ENCODE peak calls at places on chromosomes 1 and 21, in seven cellular contexts. One of them, this sample, is unnamed.
A peak's percentile ranks its signal among the peaks of the same experiment; 100 is the strongest.

GRCh38 chr1:164635074-164635783 is 76.2 kb downstream of the PBX1 start:
- DNase-seq in Peyer's patch: no peak
- DNase-seq in Caco-2: no peak
- DNase-seq in transverse colon: no peak
- DNase-seq in suprapubic skin: no peak
- DNase-seq in fibroblast of lung: no peak
- DNase-seq in tibial artery: no peak
- DNase-seq in this sample: no peak

GRCh38 chr1:6472391-6472790 is 6.4 kb upstream of the TNFRSF25 start:
- DNase-seq in suprapubic skin: no peak
- DNase-seq in Caco-2: no peak
- DNase-seq in Peyer's patch: peak; percentile 80
- DNase-seq in tibial artery: no peak
- DNase-seq in transverse colon: no peak
- DNase-seq in fibroblast of lung: no peak
- DNase-seq in this sample: no peak

GRCh38 chr21:32463889-32464300 is 51.4 kb downstream of the EVA1C start:
- DNase-seq in suprapubic skin: no peak
- DNase-seq in transverse colon: no peak
- DNase-seq in Caco-2: no peak
- DNase-seq in Peyer's patch: no peak
- DNase-seq in tibial artery: no peak
- DNase-seq in fibroblast of lung: peak; percentile 90
- DNase-seq in this sample: peak; percentile 54

GRCh38 chr1:76843821-76844448 is 23.3 kb upstream of the ST6GALNAC5 start:
- DNase-seq in transverse colon: no peak
- DNase-seq in tibial artery: no peak
- DNase-seq in fibroblast of lung: no peak
- DNase-seq in suprapubic skin: no peak
- DNase-seq in Caco-2: no peak
- DNase-seq in Peyer's patch: no peak
- DNase-seq in this sample: no peak

GRCh38 chr1:31828926-31829690 is 13.3 kb upstream of the SPOCD1 start:
- DNase-seq in suprapubic skin: peak; percentile 49
- DNase-seq in transverse colon: no peak
- DNase-seq in Caco-2: no peak
- DNase-seq in fibroblast of lung: no peak
- DNase-seq in Peyer's patch: no peak
- DNase-seq in tibial artery: no peak
- DNase-seq in this sample: no peak

GRCh38 chr1:224340711-224341384 is 10.9 kb upstream of the NVL start:
- DNase-seq in fibroblast of lung: peak; percentile 3
- DNase-seq in Peyer's patch: peak; percentile 60
- DNase-seq in transverse colon: peak; percentile 36
- DNase-seq in tibial artery: no peak
- DNase-seq in suprapubic skin: no peak
- DNase-seq in Caco-2: no peak
- DNase-seq in this sample: no peak

GRCh38 chr1:36835017-36835695 is 199.2 kb downstream of the GRIK3 start:
- DNase-seq in Peyer's patch: no peak
- DNase-seq in tibial artery: no peak
- DNase-seq in Caco-2: no peak
- DNase-seq in suprapubic skin: no peak
- DNase-seq in fibroblast of lung: no peak
- DNase-seq in transverse colon: no peak
- DNase-seq in this sample: no peak

GRCh38 chr1:207672525-207673130 is 27.7 kb downstream of the CR1L start:
- DNase-seq in Caco-2: no peak
- DNase-seq in suprapubic skin: no peak
- DNase-seq in fibroblast of lung: peak; percentile 57
- DNase-seq in Peyer's patch: no peak
- DNase-seq in tibial artery: no peak
- DNase-seq in transverse colon: peak; percentile 25
- DNase-seq in this sample: peak; percentile 31

GRCh38 chr1:225817611-225818061 is 7.7 kb downstream of the EPHX1 start:
- DNase-seq in Peyer's patch: peak; percentile 79
- DNase-seq in fibroblast of lung: peak; percentile 95
- DNase-seq in transverse colon: peak; percentile 88
- DNase-seq in suprapubic skin: no peak
- DNase-seq in Caco-2: no peak
- DNase-seq in tibial artery: peak; percentile 96
- DNase-seq in this sample: peak; percentile 75
- H3K4me1 ChIP-seq in Peyer's patch: peaks cover 11% of the 10 kb centered on the region
- H3K4me1 ChIP-seq in fibroblast of lung: peaks cover 20% of the 10 kb centered on the region
- H3K4me1 ChIP-seq in transverse colon: peaks cover 66% of the 10 kb centered on the region
- H3K4me1 ChIP-seq in suprapubic skin: peaks cover 57% of the 10 kb centered on the region
- H3K4me1 ChIP-seq in Caco-2: peaks cover 17% of the 10 kb centered on the region
- H3K4me1 ChIP-seq in tibial artery: peaks cover 77% of the 10 kb centered on the region
- H3K4me1 ChIP-seq in this sample: peaks cover 16% of the 10 kb centered on the region

GRCh38 chr1:10765304-10765703 is 31.1 kb downstream of the CASZ1 start:
- DNase-seq in Peyer's patch: no peak
- DNase-seq in fibroblast of lung: no peak
- DNase-seq in suprapubic skin: no peak
- DNase-seq in tibial artery: no peak
- DNase-seq in Caco-2: no peak
- DNase-seq in transverse colon: no peak
- DNase-seq in this sample: no peak
- H3K4me1 ChIP-seq in Peyer's patch: peaks cover 3% of the 10 kb centered on the region
- H3K4me1 ChIP-seq in fibroblast of lung: no peaks in the 10 kb centered on the region
- H3K4me1 ChIP-seq in suprapubic skin: peaks cover 78% of the 10 kb centered on the region
- H3K4me1 ChIP-seq in tibial artery: no peaks in the 10 kb centered on the region
- H3K4me1 ChIP-seq in Caco-2: no peaks in the 10 kb centered on the region
- H3K4me1 ChIP-seq in transverse colon: peaks cover 72% of the 10 kb centered on the region
- H3K4me1 ChIP-seq in this sample: peaks cover 8% of the 10 kb centered on the region

DNA sequence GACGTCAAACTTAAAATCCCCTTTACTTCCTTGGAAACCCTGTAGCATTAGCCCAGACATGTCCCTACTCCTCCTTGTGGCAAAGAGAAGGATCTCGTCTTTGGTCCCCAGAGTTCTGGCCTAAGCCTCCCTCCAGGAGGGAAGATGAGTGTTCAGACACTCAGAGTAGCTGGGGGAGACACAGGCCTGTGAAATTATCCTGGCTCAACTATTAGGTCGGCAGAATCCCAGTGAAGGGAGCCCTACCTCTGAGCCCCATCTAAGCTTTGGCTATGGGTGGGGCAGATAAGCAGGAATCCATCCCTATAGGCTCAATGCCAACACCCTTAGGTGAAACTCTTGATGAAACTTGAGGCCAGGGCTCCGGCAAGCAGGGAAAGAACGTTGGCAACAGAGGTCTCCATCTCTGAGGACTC is 1.7 kb upstream of the SFN start:
- DNase-seq in tibial artery: no peak
- DNase-seq in Caco-2: no peak
- DNase-seq in Peyer's patch: no peak
- DNase-seq in transverse colon: no peak
- DNase-seq in suprapubic skin: no peak
- DNase-seq in fibroblast of lung: peak; percentile 28
- DNase-seq in this sample: peak; percentile 93
- H3K4me1 ChIP-seq in tibial artery: peaks cover 21% of the 10 kb centered on the region
- H3K4me1 ChIP-seq in Caco-2: peaks cover 3% of the 10 kb centered on the region
- H3K4me1 ChIP-seq in Peyer's patch: no peaks in the 10 kb centered on the region
- H3K4me1 ChIP-seq in transverse colon: peaks cover 36% of the 10 kb centered on the region
- H3K4me1 ChIP-seq in suprapubic skin: peaks cover 78% of the 10 kb centered on the region
- H3K4me1 ChIP-seq in fibroblast of lung: peaks cover 7% of the 10 kb centered on the region
- H3K4me1 ChIP-seq in this sample: peaks cover 64% of the 10 kb centered on the region

GRCh38 chr1:113390871-113391642 is 742 bp downstream of the MAGI3 start:
- DNase-seq in suprapubic skin: peak; percentile 85
- DNase-seq in transverse colon: peak; percentile 62
- DNase-seq in Peyer's patch: peak; percentile 81
- DNase-seq in Caco-2: peak; percentile 41
- DNase-seq in tibial artery: peak; percentile 74
- DNase-seq in fibroblast of lung: peak; percentile 25
- DNase-seq in this sample: peak; percentile 61
- H3K4me1 ChIP-seq in suprapubic skin: peaks cover 40% of the 10 kb centered on the region
- H3K4me1 ChIP-seq in transverse colon: peaks cover 43% of the 10 kb centered on the region
- H3K4me1 ChIP-seq in Peyer's patch: no peaks in the 10 kb centered on the region
- H3K4me1 ChIP-seq in Caco-2: peaks cover 8% of the 10 kb centered on the region
- H3K4me1 ChIP-seq in tibial artery: peaks cover 34% of the 10 kb centered on the region
- H3K4me1 ChIP-seq in fibroblast of lung: peaks cover 6% of the 10 kb centered on the region
- H3K4me1 ChIP-seq in this sample: peaks cover 15% of the 10 kb centered on the region

DNA sequence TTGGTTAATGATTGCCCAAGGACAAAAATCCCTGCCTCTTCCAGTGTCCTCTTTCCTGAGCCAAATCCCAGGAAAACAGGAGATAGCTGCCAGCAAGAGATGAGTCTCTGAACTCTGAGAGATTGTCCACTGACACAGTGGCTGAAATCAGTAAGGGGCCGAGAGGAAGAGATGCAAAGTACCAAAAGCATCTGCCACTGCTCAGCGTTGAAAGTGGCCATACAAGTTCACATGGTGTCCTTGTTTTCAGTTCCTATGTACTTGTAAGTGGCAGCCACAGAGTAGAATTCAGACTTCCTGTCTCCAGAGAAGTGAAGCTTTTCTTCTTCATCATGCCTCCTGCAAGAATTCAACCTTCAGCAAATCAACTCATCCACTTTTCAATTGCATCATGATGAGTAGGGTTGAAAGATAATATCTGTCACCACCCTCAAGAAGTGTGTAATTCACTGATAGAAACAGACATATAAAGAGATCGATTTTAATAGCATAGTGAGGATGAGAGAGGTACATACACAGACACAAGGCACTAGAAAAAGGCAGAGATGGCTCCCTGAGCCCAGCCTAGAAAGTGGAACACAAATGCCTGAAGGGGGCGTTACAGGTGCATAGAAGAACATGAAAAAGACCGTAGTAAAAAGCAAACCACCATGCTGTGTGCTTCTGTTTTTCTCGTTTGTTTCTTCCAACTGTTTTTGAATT is 185.8 kb downstream of the MRPL39 start:
- DNase-seq in transverse colon: peak; percentile 36
- DNase-seq in Caco-2: no peak
- DNase-seq in tibial artery: no peak
- DNase-seq in fibroblast of lung: peak; percentile 76
- DNase-seq in suprapubic skin: no peak
- DNase-seq in Peyer's patch: no peak
- DNase-seq in this sample: no peak
- H3K4me1 ChIP-seq in transverse colon: no peaks in the 10 kb centered on the region
- H3K4me1 ChIP-seq in Caco-2: no peaks in the 10 kb centered on the region
- H3K4me1 ChIP-seq in tibial artery: no peaks in the 10 kb centered on the region
- H3K4me1 ChIP-seq in fibroblast of lung: no peaks in the 10 kb centered on the region
- H3K4me1 ChIP-seq in suprapubic skin: no peaks in the 10 kb centered on the region
- H3K4me1 ChIP-seq in Peyer's patch: no peaks in the 10 kb centered on the region
- H3K4me1 ChIP-seq in this sample: no peaks in the 10 kb centered on the region

DNA sequence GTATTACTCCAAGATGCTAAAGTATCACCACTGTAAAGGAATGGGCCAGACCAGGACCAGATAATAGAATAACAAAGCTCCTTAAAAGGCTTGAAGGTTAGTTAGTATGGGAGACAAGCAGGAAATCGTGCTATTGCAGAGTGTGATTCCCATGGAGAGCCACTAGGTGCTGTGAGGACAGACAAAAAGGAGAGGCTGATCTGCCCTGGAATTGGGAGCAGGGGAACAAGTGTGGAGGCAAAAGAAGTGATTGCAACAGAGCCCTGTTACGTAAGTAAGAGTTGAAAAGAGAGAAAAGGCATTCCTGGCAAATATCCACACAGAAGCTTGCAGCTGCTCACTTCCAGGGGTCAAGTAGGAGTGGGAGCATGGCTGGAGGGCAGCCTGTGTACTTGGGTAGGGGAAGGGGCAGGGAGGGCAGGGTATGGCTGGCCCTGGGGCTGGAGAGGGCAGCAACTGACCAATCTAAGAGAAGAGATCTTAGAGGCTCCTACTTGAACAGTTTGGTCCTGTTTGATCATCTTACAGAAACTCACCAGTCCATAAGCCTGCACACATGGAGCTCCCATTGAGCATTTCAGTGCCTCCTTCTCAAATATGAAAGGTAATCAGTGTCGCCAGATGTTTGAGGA is 207.7 kb upstream of the GJB5 start:
- DNase-seq in Caco-2: peak; percentile 43
- DNase-seq in tibial artery: no peak
- DNase-seq in transverse colon: no peak
- DNase-seq in suprapubic skin: no peak
- DNase-seq in Peyer's patch: no peak
- DNase-seq in fibroblast of lung: no peak
- DNase-seq in this sample: peak; percentile 16
- H3K4me1 ChIP-seq in Caco-2: no peaks in the 10 kb centered on the region
- H3K4me1 ChIP-seq in tibial artery: no peaks in the 10 kb centered on the region
- H3K4me1 ChIP-seq in transverse colon: no peaks in the 10 kb centered on the region
- H3K4me1 ChIP-seq in suprapubic skin: no peaks in the 10 kb centered on the region
- H3K4me1 ChIP-seq in Peyer's patch: no peaks in the 10 kb centered on the region
- H3K4me1 ChIP-seq in fibroblast of lung: no peaks in the 10 kb centered on the region
- H3K4me1 ChIP-seq in this sample: no peaks in the 10 kb centered on the region

GRCh38 chr1:12171206-12172041 is 4.6 kb downstream of the TNFRSF1B start:
- DNase-seq in Caco-2: no peak
- DNase-seq in transverse colon: no peak
- DNase-seq in Peyer's patch: no peak
- DNase-seq in tibial artery: no peak
- DNase-seq in fibroblast of lung: no peak
- DNase-seq in suprapubic skin: no peak
- DNase-seq in this sample: no peak
- H3K4me1 ChIP-seq in Caco-2: no peaks in the 10 kb centered on the region
- H3K4me1 ChIP-seq in transverse colon: peaks cover 51% of the 10 kb centered on the region
- H3K4me1 ChIP-seq in Peyer's patch: peaks cover 3% of the 10 kb centered on the region
- H3K4me1 ChIP-seq in tibial artery: peaks cover 14% of the 10 kb centered on the region
- H3K4me1 ChIP-seq in fibroblast of lung: peaks cover 18% of the 10 kb centered on the region
- H3K4me1 ChIP-seq in suprapubic skin: peaks cover 60% of the 10 kb centered on the region
- H3K4me1 ChIP-seq in this sample: peaks cover 7% of the 10 kb centered on the region

GRCh38 chr1:64915381-64916274 is 50.7 kb downstream of the JAK1 start:
- DNase-seq in tibial artery: no peak
- DNase-seq in Caco-2: peak; percentile 88
- DNase-seq in suprapubic skin: no peak
- DNase-seq in fibroblast of lung: peak; percentile 73
- DNase-seq in transverse colon: peak; percentile 68
- DNase-seq in Peyer's patch: peak; percentile 57
- DNase-seq in this sample: peak; percentile 85
- H3K4me1 ChIP-seq in tibial artery: peaks cover 68% of the 10 kb centered on the region
- H3K4me1 ChIP-seq in Caco-2: peaks cover 46% of the 10 kb centered on the region
- H3K4me1 ChIP-seq in suprapubic skin: peaks cover 64% of the 10 kb centered on the region
- H3K4me1 ChIP-seq in fibroblast of lung: peaks cover 22% of the 10 kb centered on the region
- H3K4me1 ChIP-seq in transverse colon: peaks cover 72% of the 10 kb centered on the region
- H3K4me1 ChIP-seq in Peyer's patch: no peaks in the 10 kb centered on the region
- H3K4me1 ChIP-seq in this sample: peaks cover 35% of the 10 kb centered on the region

GRCh38 chr1:236518343-236518742 is 5.4 kb upstream of the LGALS8 start:
- DNase-seq in suprapubic skin: no peak
- DNase-seq in tibial artery: no peak
- DNase-seq in Caco-2: no peak
- DNase-seq in Peyer's patch: no peak
- DNase-seq in fibroblast of lung: no peak
- DNase-seq in transverse colon: no peak
- DNase-seq in this sample: no peak
- H3K4me1 ChIP-seq in suprapubic skin: peaks cover 6% of the 10 kb centered on the region
- H3K4me1 ChIP-seq in tibial artery: peaks cover 12% of the 10 kb centered on the region
- H3K4me1 ChIP-seq in Caco-2: peaks cover 44% of the 10 kb centered on the region
- H3K4me1 ChIP-seq in Peyer's patch: no peaks in the 10 kb centered on the region
- H3K4me1 ChIP-seq in fibroblast of lung: no peaks in the 10 kb centered on the region
- H3K4me1 ChIP-seq in transverse colon: peaks cover 16% of the 10 kb centered on the region
- H3K4me1 ChIP-seq in this sample: peaks cover 18% of the 10 kb centered on the region